ENCODE peak calls at places on chromosomes 1 and 21, in six cellular contexts. N is testis, C is BE2C, W is ovary, E is endothelial cell, L is foreskin fibroblast. Y is an unnamed sample.

GRCh38 chr1:189983156-189983555 is 494.5 kb downstream of the BRINP3 start:
- DNase-seq in E (no peak), C (no peak), N (no peak), W (no peak), L (no peak), Y (no peak)

GRCh38 chr1:9633493-9633892 is 18.0 kb upstream of the PIK3CD start:
- DNase-seq in E (no peak), L (no peak), N (no peak), C (no peak), W (no peak), Y (no peak)

GRCh38 chr1:77876884-77877283 is 11.5 kb upstream of the NEXN start:
- DNase-seq in E (no peak), N (no peak), C (no peak), W (no peak), L (peak), Y (no peak)

GRCh38 chr1:155873860-155874259 is 14.5 kb downstream of the SYT11 start:
- DNase-seq in N (no peak), W (no peak), E (no peak), L (peak), C (peak), Y (no peak)

GRCh38 chr1:3313579-3313955 is 140.9 kb upstream of the ARHGEF16 start:
- DNase-seq in N (peak), E (no peak), W (peak), L (peak), C (no peak), Y (no peak)

GRCh38 chr1:74505889-74506288 is 6.5 kb downstream of the LRRC53 start:
- DNase-seq in L (no peak), E (no peak), W (no peak), C (peak), N (no peak), Y (no peak)

GRCh38 chr1:157073944-157074685 is 25.5 kb downstream of the ETV3L start:
- DNase-seq in N (peak), C (peak), W (peak), E (peak), L (peak), Y (no peak)

GRCh38 chr1:151476083-151476482 is 16.8 kb upstream of the POGZ start:
- DNase-seq in L (peak), C (no peak), E (no peak), N (no peak), W (no peak), Y (no peak)

GRCh38 chr1:74731399-74732052 is 1.3 kb downstream of the CRYZ start:
- DNase-seq in L (peak), E (no peak), W (no peak), C (no peak), N (no peak), Y (peak)

GRCh38 chr1:200364831-200365230 is 45.0 kb downstream of the ZNF281 start:
- DNase-seq in N (no peak), E (no peak), C (no peak), L (peak), W (no peak), Y (no peak)

GRCh38 chr21:39958731-39959130 is 91.5 kb downstream of the PCP4 start:
- DNase-seq in C (no peak), N (no peak), W (no peak), E (no peak), L (no peak), Y (no peak)

GRCh38 chr1:231985624-231986023 is 359.0 kb downstream of the DISC1 start:
- DNase-seq in N (no peak), L (no peak), C (no peak), W (no peak), E (no peak), Y (no peak)

GRCh38 chr1:234668577-234668955 is 58.6 kb upstream of the IRF2BP2 start:
- DNase-seq in W (no peak), C (no peak), N (no peak), E (no peak), L (no peak), Y (no peak)

GRCh38 chr1:150762559-150762958 is 3.0 kb downstream of the CTSS start:
- DNase-seq in C (no peak), E (no peak), W (no peak), L (no peak), N (no peak), Y (no peak)

GRCh38 chr1:89022167-89022959 is at the start of gene GBP3:
- DNase-seq in W (no peak), L (peak), E (no peak), N (no peak), C (no peak), Y (peak)

GRCh38 chr21:23853796-23854379 is 1753.4 kb downstream of the MRPL39 start:
- DNase-seq in C (peak), E (no peak), L (no peak), W (no peak), N (peak), Y (peak)

GRCh38 chr1:204171751-204172178 is 5.6 kb upstream of the REN start:
- DNase-seq in C (no peak), L (peak), W (no peak), N (no peak), E (no peak), Y (no peak)

GRCh38 chr1:154972517-154973343 is 1.8 kb upstream of the CKS1B start:
- DNase-seq in N (peak), C (no peak), L (peak), E (peak), W (peak), Y (no peak)

GRCh38 chr1:205936316-205936715 is 6.9 kb downstream of the SLC26A9 start:
- DNase-seq in N (no peak), E (no peak), C (no peak), W (no peak), L (no peak), Y (no peak)

GRCh38 chr1:115677172-115677542 is 35.4 kb downstream of the VANGL1 start:
- DNase-seq in E (no peak), C (no peak), W (no peak), L (no peak), N (no peak), Y (peak)

GRCh38 chr1:74772945-74773344 is 40.0 kb downstream of the TYW3 start:
- DNase-seq in W (no peak), L (peak), E (no peak), N (no peak), C (no peak), Y (no peak)

GRCh38 chr1:151047591-151047924 is at the start of gene C1orf56:
- DNase-seq in E (peak), L (peak), N (peak), C (peak), W (peak), Y (peak)

GRCh38 chr1:51341876-51342496 is 11.6 kb upstream of the TTC39A start:
- DNase-seq in C (no peak), L (no peak), W (no peak), N (no peak), E (no peak), Y (peak)

GRCh38 chr1:39326836-39327235 is 122.3 kb downstream of the MACF1 start:
- DNase-seq in L (peak), W (no peak), E (no peak), C (no peak), N (no peak), Y (no peak)

GRCh38 chr1:30145723-30146263 is 577.6 kb downstream of the MATN1 start:
- DNase-seq in E (no peak), C (no peak), W (no peak), N (no peak), L (no peak), Y (no peak)

GRCh38 chr1:41359211-41360073 is 1.8 kb upstream of the FOXO6 start:
- DNase-seq in L (no peak), E (no peak), W (no peak), N (peak), C (no peak), Y (peak)

GRCh38 chr1:224621813-224622682 is 5.9 kb downstream of the CNIH3 start:
- DNase-seq in C (no peak), E (no peak), L (no peak), N (no peak), W (no peak), Y (no peak)

GRCh38 chr1:211814313-211814712 is 16.2 kb downstream of the LPGAT1 start:
- DNase-seq in N (no peak), E (no peak), W (no peak), L (no peak), C (no peak), Y (no peak)

GRCh38 chr1:10065344-10065685 is 32.6 kb downstream of the UBE4B start:
- DNase-seq in N (no peak), L (no peak), C (no peak), E (peak), W (no peak), Y (no peak)

GRCh38 chr1:10386761-10387482 is 11.9 kb upstream of the PGD start:
- DNase-seq in W (no peak), L (no peak), E (no peak), C (no peak), N (no peak), Y (no peak)

GRCh38 chr1:64849942-64850341 is 105.1 kb downstream of the RAVER2 start:
- DNase-seq in C (no peak), N (no peak), L (no peak), E (no peak), W (no peak), Y (no peak)

GRCh38 chr1:7301346-7301993 is 469.6 kb upstream of the VAMP3 start:
- DNase-seq in W (no peak), L (no peak), C (no peak), E (no peak), N (no peak), Y (no peak)

GRCh38 chr1:9181990-9182783 is 52.4 kb upstream of the H6PD start:
- DNase-seq in E (peak), L (peak), N (peak), C (no peak), W (peak), Y (peak)

GRCh38 chr1:240500681-240501080 is 111.3 kb downstream of the GREM2 start:
- DNase-seq in C (no peak), L (no peak), N (no peak), E (no peak), W (no peak), Y (no peak)

GRCh38 chr1:150309758-150310495 is 11.4 kb upstream of the PRPF3 start:
- DNase-seq in E (no peak), N (no peak), L (no peak), W (peak), C (no peak), Y (no peak)

GRCh38 chr21:43892984-43893535 is 28.0 kb downstream of the AGPAT3 start:
- DNase-seq in L (no peak), W (no peak), N (no peak), E (no peak), C (no peak), Y (no peak)

GRCh38 chr1:103162360-103162759 is 54.0 kb upstream of the COL11A1 start:
- DNase-seq in E (no peak), C (no peak), N (no peak), L (no peak), W (no peak), Y (no peak)
- TF ChIP-seq CTCF in E (no peak), C (no peak), N (no peak), L (no peak), W (no peak), Y (no peak)

GRCh38 chr1:53689223-53689622 is 49.7 kb downstream of the GLIS1 start:
- DNase-seq in N (no peak), C (no peak), E (no peak), W (no peak), L (no peak), Y (no peak)

GRCh38 chr1:53687426-53687825 is 51.5 kb downstream of the GLIS1 start:
- DNase-seq in C (no peak), W (no peak), L (no peak), E (no peak), N (no peak), Y (no peak)

GRCh38 chr1:53687886-53688285 is 51.1 kb downstream of the GLIS1 start:
- DNase-seq in L (no peak), C (no peak), W (no peak), E (no peak), N (no peak), Y (no peak)

GRCh38 chr1:53689736-53690401 is 49.1 kb downstream of the GLIS1 start:
- DNase-seq in E (no peak), C (no peak), L (peak), W (no peak), N (no peak), Y (no peak)

DNA sequence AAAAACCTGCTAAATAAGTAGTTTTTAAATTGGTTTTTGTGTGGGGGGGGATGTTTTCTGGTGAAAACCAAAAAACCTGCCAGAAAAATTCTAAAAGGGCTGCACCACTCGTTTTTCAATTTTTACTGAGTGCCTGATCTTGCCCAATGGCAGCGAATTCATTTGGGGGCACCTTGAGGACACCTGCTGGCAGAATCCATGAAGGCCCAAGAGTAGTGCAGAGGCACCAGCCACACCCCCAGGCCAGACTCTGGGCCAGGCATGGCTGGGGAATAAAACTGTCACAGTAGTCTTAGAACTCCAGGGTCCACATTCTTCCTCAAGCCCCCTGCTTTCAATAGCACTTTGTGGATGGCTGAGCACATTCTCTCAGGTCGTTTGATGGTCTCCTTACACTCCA is 50.3 kb downstream of the GLIS1 start:
- DNase-seq in W (no peak), N (no peak), L (no peak), E (no peak), C (no peak), Y (no peak)
- TF ChIP-seq CTCF in W (no peak), N (no peak), L (no peak), E (no peak), C (peak), Y (no peak)

GRCh38 chr1:117537291-117537920 is 68.4 kb upstream of the TENT5C start:
- DNase-seq in N (no peak), W (no peak), L (no peak), E (peak), C (no peak), Y (no peak)
- TF ChIP-seq CTCF in N (no peak), W (no peak), L (no peak), E (no peak), C (peak), Y (no peak)

DNA sequence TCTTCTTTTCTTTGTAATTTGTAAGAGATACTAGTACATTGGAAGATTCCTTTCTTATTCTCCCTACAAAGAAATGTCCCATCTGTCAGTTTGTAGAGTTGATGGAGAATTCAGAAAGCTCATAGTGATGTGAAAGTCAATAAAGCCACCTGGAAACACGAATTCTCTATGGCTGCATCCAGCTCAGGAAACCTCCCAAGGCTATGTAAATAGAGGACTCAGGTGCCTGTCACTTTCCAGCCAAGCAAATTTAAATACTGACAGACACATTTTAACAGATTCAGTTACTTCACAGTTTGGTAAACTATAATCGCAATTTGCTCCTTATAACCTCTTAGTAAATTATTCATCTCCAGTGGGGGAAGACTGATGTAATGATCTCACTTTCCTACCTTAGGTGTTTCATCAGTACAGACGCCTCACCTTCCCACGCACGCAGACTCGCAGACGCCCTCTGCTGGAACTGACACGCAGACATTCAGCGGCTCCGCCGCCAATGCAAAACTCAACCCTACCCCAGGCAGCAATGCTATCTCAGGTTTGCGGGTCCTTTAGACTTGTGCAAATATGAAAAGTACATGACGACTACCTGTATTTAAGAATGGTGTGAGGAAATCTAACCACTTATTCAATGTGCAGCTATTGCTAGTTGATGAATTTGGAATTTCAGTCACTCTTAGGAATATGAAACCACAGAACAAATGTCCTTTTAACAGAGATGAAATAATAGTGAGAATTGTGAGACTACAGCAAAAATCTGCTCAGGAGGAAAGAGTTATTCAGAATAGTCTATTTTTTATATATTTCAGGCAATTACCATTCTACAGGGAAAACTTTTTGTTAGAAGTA is 60.6 kb downstream of the PTPRC start:
- DNase-seq in N (peak), C (peak), L (peak), W (no peak), E (peak), Y (peak)
- TF ChIP-seq CTCF in N (peak), C (peak), L (peak), W (no peak), E (peak), Y (no peak)